ENCODE peak calls at places on chromosomes 5 and 9, in five cellular contexts. One of them, this sample, is unnamed.
A peak's percentile ranks its signal among the peaks of the same experiment; 100 is the strongest.

GRCh38 chr5:138148811-138149210 is 9.6 kb upstream of the NME5 start:
- DNase-seq in IMR-90: peak; percentile 65
- DNase-seq in Panc1: no peak
- DNase-seq in body of pancreas: no peak
- DNase-seq in prostate gland: no peak
- DNase-seq in this sample: no peak

GRCh38 chr5:98307811-98308210 is 465.7 kb upstream of the RGMB start:
- DNase-seq in Panc1: no peak
- DNase-seq in prostate gland: no peak
- DNase-seq in body of pancreas: no peak
- DNase-seq in IMR-90: peak; percentile 92
- DNase-seq in this sample: no peak

GRCh38 chr9:75170898-75171360 is 82.6 kb downstream of the OSTF1 start:
- DNase-seq in prostate gland: no peak
- DNase-seq in IMR-90: peak; percentile 31
- DNase-seq in Panc1: no peak
- DNase-seq in body of pancreas: no peak
- DNase-seq in this sample: no peak

GRCh38 chr5:154937186-154937717 is 759 bp downstream of the GEMIN5 start:
- DNase-seq in Panc1: no peak
- DNase-seq in IMR-90: peak; percentile 17
- DNase-seq in prostate gland: no peak
- DNase-seq in body of pancreas: no peak
- DNase-seq in this sample: no peak

GRCh38 chr9:15240927-15241326 is 66.1 kb downstream of the TTC39B start:
- DNase-seq in IMR-90: no peak
- DNase-seq in prostate gland: no peak
- DNase-seq in Panc1: no peak
- DNase-seq in body of pancreas: no peak
- DNase-seq in this sample: no peak

GRCh38 chr9:34899535-34900158 is 58.4 kb upstream of the PHF24 start:
- DNase-seq in body of pancreas: peak; percentile 84
- DNase-seq in IMR-90: peak; percentile 71
- DNase-seq in Panc1: peak; percentile 60
- DNase-seq in prostate gland: peak; percentile 67
- DNase-seq in this sample: peak; percentile 77

GRCh38 chr9:96877269-96877668 is 23.0 kb upstream of the ZNF782 start:
- DNase-seq in prostate gland: no peak
- DNase-seq in Panc1: no peak
- DNase-seq in body of pancreas: no peak
- DNase-seq in IMR-90: no peak
- DNase-seq in this sample: no peak

GRCh38 chr5:15757103-15757502 is 257.1 kb downstream of the FBXL7 start:
- DNase-seq in body of pancreas: no peak
- DNase-seq in Panc1: no peak
- DNase-seq in prostate gland: no peak
- DNase-seq in IMR-90: peak; percentile 64
- DNase-seq in this sample: no peak

GRCh38 chr9:34961574-34962480 is 3.7 kb downstream of the PHF24 start:
- DNase-seq in prostate gland: no peak
- DNase-seq in IMR-90: peak; percentile 80
- DNase-seq in Panc1: no peak
- DNase-seq in body of pancreas: no peak
- DNase-seq in this sample: no peak

DNA sequence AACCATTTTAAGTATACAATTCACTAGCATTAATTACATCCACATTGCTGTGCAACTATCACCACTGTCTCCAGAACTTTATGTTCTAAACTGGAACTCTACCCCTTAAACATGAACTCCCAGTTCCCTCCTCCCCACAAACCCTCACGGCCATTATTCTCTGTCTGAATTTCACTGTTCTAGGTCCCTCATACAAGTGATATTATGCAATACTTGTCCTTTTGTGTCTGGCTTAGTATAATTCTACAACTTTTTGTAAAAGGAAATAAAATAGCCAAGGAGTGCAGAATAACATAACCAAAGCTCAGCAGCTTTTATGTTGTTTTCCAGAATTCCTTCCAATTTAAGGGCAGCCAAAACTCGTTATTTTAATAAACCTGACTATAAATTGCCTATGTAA is 53.2 kb downstream of the NAA35 start:
- DNase-seq in body of pancreas: no peak
- DNase-seq in IMR-90: no peak
- DNase-seq in Panc1: no peak
- DNase-seq in prostate gland: no peak
- DNase-seq in this sample: no peak
- H3K36me3 ChIP-seq in body of pancreas: no peaks in the 10 kb centered on the region
- H3K36me3 ChIP-seq in IMR-90: peaks cover 13% of the 10 kb centered on the region
- H3K36me3 ChIP-seq in Panc1: no peaks in the 10 kb centered on the region
- H3K36me3 ChIP-seq in prostate gland: no peaks in the 10 kb centered on the region
- H3K36me3 ChIP-seq in this sample: no peaks in the 10 kb centered on the region

GRCh38 chr9:16726023-16726422 is 144.4 kb downstream of the BNC2 start:
- DNase-seq in body of pancreas: no peak
- DNase-seq in IMR-90: peak; percentile 70
- DNase-seq in prostate gland: no peak
- DNase-seq in Panc1: no peak
- DNase-seq in this sample: no peak
- TF ChIP-seq CTCF in body of pancreas: no peak
- TF ChIP-seq CTCF in IMR-90: peak; percentile 42
- TF ChIP-seq CTCF in prostate gland: no peak
- TF ChIP-seq CTCF in Panc1: peak; percentile 11
- TF ChIP-seq CTCF in this sample: no peak

GRCh38 chr5:95934207-95934804 is 27.3 kb downstream of the ELL2 start:
- DNase-seq in Panc1: no peak
- DNase-seq in prostate gland: no peak
- DNase-seq in body of pancreas: no peak
- DNase-seq in IMR-90: no peak
- DNase-seq in this sample: no peak
- H3K36me3 ChIP-seq in Panc1: no peaks in the 10 kb centered on the region
- H3K36me3 ChIP-seq in prostate gland: no peaks in the 10 kb centered on the region
- H3K36me3 ChIP-seq in body of pancreas: no peaks in the 10 kb centered on the region
- H3K36me3 ChIP-seq in IMR-90: peaks cover 35% of the 10 kb centered on the region
- H3K36me3 ChIP-seq in this sample: no peaks in the 10 kb centered on the region

GRCh38 chr5:38848637-38849036 is 2.8 kb downstream of the OSMR start:
- DNase-seq in Panc1: no peak
- DNase-seq in IMR-90: no peak
- DNase-seq in body of pancreas: no peak
- DNase-seq in prostate gland: no peak
- DNase-seq in this sample: no peak

GRCh38 chr5:38847549-38848341 is 1.9 kb downstream of the OSMR start:
- DNase-seq in prostate gland: no peak
- DNase-seq in Panc1: no peak
- DNase-seq in body of pancreas: no peak
- DNase-seq in IMR-90: peak; percentile 32
- DNase-seq in this sample: no peak

GRCh38 chr5:38846379-38846967 is 661 bp downstream of the OSMR start:
- DNase-seq in prostate gland: no peak
- DNase-seq in body of pancreas: peak; percentile 23
- DNase-seq in IMR-90: peak; percentile 25
- DNase-seq in Panc1: no peak
- DNase-seq in this sample: no peak

GRCh38 chr5:38843665-38844064 is 2.1 kb upstream of the OSMR start:
- DNase-seq in IMR-90: no peak
- DNase-seq in Panc1: no peak
- DNase-seq in body of pancreas: no peak
- DNase-seq in prostate gland: no peak
- DNase-seq in this sample: no peak

GRCh38 chr5:38845555-38846378 is at the start of gene OSMR:
- DNase-seq in Panc1: peak; percentile 90
- DNase-seq in body of pancreas: peak; percentile 89
- DNase-seq in prostate gland: peak; percentile 93
- DNase-seq in IMR-90: peak; percentile 98
- DNase-seq in this sample: peak; percentile 65
- TF ChIP-seq CTCF in Panc1: no peak
- TF ChIP-seq CTCF in body of pancreas: no peak
- TF ChIP-seq CTCF in prostate gland: no peak
- TF ChIP-seq CTCF in IMR-90: no peak
- TF ChIP-seq CTCF in this sample: no peak

DNA sequence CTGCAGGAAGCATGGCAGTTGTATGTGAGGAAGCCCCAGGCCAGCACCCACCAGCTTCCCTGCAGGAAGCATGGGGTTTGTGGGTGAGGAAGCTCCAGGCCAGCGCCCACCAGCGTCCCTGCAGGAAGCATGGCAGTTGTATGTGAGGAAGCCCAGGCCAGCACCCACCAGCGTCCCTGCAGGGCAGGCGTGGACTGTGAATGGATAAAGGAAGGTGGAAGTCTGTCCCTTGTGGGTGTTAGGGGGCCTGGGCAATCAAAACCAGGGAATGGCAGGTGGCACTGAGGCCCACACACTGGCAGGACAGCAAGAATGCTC is 78.6 kb downstream of the DAP start:
- DNase-seq in prostate gland: no peak
- DNase-seq in Panc1: no peak
- DNase-seq in IMR-90: no peak
- DNase-seq in body of pancreas: no peak
- DNase-seq in this sample: no peak
- H3K36me3 ChIP-seq in prostate gland: peaks cover 3% of the 10 kb centered on the region
- H3K36me3 ChIP-seq in Panc1: no peaks in the 10 kb centered on the region
- H3K36me3 ChIP-seq in IMR-90: peaks cover 56% of the 10 kb centered on the region
- H3K36me3 ChIP-seq in body of pancreas: peaks cover 31% of the 10 kb centered on the region
- H3K36me3 ChIP-seq in this sample: no peaks in the 10 kb centered on the region

GRCh38 chr9:131370638-131371037 is 23.2 kb upstream of the PRRC2B start:
- DNase-seq in body of pancreas: no peak
- DNase-seq in IMR-90: no peak
- DNase-seq in prostate gland: no peak
- DNase-seq in Panc1: no peak
- DNase-seq in this sample: no peak

GRCh38 chr9:131365546-131365945 is 28.3 kb upstream of the PRRC2B start:
- DNase-seq in Panc1: no peak
- DNase-seq in prostate gland: no peak
- DNase-seq in IMR-90: no peak
- DNase-seq in body of pancreas: no peak
- DNase-seq in this sample: no peak

GRCh38 chr9:131361202-131361833 is 32.6 kb upstream of the PRRC2B start:
- DNase-seq in prostate gland: peak; percentile 64
- DNase-seq in IMR-90: no peak
- DNase-seq in body of pancreas: peak; percentile 29
- DNase-seq in Panc1: no peak
- DNase-seq in this sample: no peak

GRCh38 chr9:131367445-131367844 is 26.4 kb upstream of the PRRC2B start:
- DNase-seq in body of pancreas: no peak
- DNase-seq in IMR-90: no peak
- DNase-seq in Panc1: no peak
- DNase-seq in prostate gland: no peak
- DNase-seq in this sample: no peak

DNA sequence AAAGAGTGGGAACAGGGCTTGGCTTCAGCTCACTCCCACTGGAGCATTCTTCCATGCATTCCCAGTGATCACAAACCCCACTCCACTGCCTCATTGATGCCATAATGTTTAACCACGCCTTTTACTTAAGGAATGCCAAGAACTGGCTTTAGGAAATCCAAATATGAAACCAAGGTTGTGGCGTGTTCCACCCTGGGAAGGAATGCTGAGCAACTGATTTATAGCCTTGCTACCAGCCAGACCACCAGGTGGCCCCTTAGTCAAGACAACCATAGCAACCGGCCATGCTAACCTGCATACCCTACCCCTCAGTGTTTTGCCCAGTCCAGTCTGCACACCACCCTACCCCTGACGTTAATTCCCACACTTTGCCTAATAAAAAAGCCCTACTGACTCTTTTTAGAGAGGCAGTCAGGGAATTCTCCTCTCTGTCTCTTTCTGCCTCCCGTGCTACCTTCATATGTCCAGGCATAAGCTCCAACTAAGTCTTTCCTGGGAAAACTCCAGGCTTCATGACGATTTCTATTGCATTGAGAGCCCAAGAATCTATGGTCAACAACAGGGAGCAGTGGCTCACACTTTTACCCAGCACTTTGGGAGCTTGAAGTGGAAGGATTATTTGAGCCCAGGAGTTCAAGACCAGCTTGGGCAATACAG is 27.0 kb upstream of the PRRC2B start:
- DNase-seq in IMR-90: peak; percentile 49
- DNase-seq in Panc1: no peak
- DNase-seq in prostate gland: no peak
- DNase-seq in body of pancreas: peak; percentile 72
- DNase-seq in this sample: no peak
- TF ChIP-seq CTCF in IMR-90: peak; percentile 38
- TF ChIP-seq CTCF in Panc1: no peak
- TF ChIP-seq CTCF in prostate gland: no peak
- TF ChIP-seq CTCF in body of pancreas: peak; percentile 16
- TF ChIP-seq CTCF in this sample: no peak

GRCh38 chr9:92728831-92729734 is 35.5 kb downstream of the BICD2 start:
- DNase-seq in prostate gland: no peak
- DNase-seq in IMR-90: peak; percentile 20
- DNase-seq in body of pancreas: no peak
- DNase-seq in Panc1: no peak
- DNase-seq in this sample: peak; percentile 48
- H3K36me3 ChIP-seq in prostate gland: no peaks in the 10 kb centered on the region
- H3K36me3 ChIP-seq in IMR-90: peaks cover 21% of the 10 kb centered on the region
- H3K36me3 ChIP-seq in body of pancreas: no peaks in the 10 kb centered on the region
- H3K36me3 ChIP-seq in Panc1: no peaks in the 10 kb centered on the region
- H3K36me3 ChIP-seq in this sample: no peaks in the 10 kb centered on the region

This sample was measured in Peyer's patch.